ENCODE peak calls at places on chromosome 22, in nine cellular contexts. One of them, this sample, is unnamed.

GRCh38 chr22:27215826-27216320 is 558.5 kb downstream of the MIAT start:
- DNase-seq in GDM1: no peak
- DNase-seq in endothelial cell: no peak
- DNase-seq in stimulated activated CD4-positive, alpha-beta T cell treated with anti-CD3 and anti-CD28 coated beads, TNF-alpha, amount 100 ng/mL, for 4 hours: no peak
- DNase-seq in AG04450: no peak
- DNase-seq in NCI-H748 treated with DMSO at 0.1 percent for 48 hours: no peak
- DNase-seq in brain microvascular endothelial cell: no peak
- DNase-seq in NCI-H69: no peak
- DNase-seq in astrocyte: peak
- DNase-seq in this sample: no peak

GRCh38 chr22:36398602-36399472 is 11.1 kb upstream of the MYH9 start:
- DNase-seq in GDM1: no peak
- DNase-seq in endothelial cell: no peak
- DNase-seq in stimulated activated CD4-positive, alpha-beta T cell treated with anti-CD3 and anti-CD28 coated beads, TNF-alpha, amount 100 ng/mL, for 4 hours: no peak
- DNase-seq in AG04450: no peak
- DNase-seq in NCI-H748 treated with DMSO at 0.1 percent for 48 hours: no peak
- DNase-seq in brain microvascular endothelial cell: peak
- DNase-seq in NCI-H69: no peak
- DNase-seq in astrocyte: peak
- DNase-seq in this sample: no peak

GRCh38 chr22:19448739-19449421 is 1.4 kb upstream of the C22orf39 start:
- DNase-seq in GDM1: no peak
- DNase-seq in endothelial cell: no peak
- DNase-seq in stimulated activated CD4-positive, alpha-beta T cell treated with anti-CD3 and anti-CD28 coated beads, TNF-alpha, amount 100 ng/mL, for 4 hours: no peak
- DNase-seq in AG04450: no peak
- DNase-seq in NCI-H748 treated with DMSO at 0.1 percent for 48 hours: no peak
- DNase-seq in brain microvascular endothelial cell: no peak
- DNase-seq in NCI-H69: no peak
- DNase-seq in astrocyte: no peak
- DNase-seq in this sample: no peak

GRCh38 chr22:21980547-21980946 is 2.0 kb downstream of the TOP3B start:
- DNase-seq in GDM1: no peak
- DNase-seq in endothelial cell: no peak
- DNase-seq in stimulated activated CD4-positive, alpha-beta T cell treated with anti-CD3 and anti-CD28 coated beads, TNF-alpha, amount 100 ng/mL, for 4 hours: no peak
- DNase-seq in AG04450: no peak
- DNase-seq in NCI-H748 treated with DMSO at 0.1 percent for 48 hours: no peak
- DNase-seq in brain microvascular endothelial cell: no peak
- DNase-seq in NCI-H69: no peak
- DNase-seq in astrocyte: no peak
- DNase-seq in this sample: no peak

GRCh38 chr22:39990688-39991087 is 4.1 kb upstream of the FAM83F start:
- DNase-seq in GDM1: no peak
- DNase-seq in endothelial cell: no peak
- DNase-seq in stimulated activated CD4-positive, alpha-beta T cell treated with anti-CD3 and anti-CD28 coated beads, TNF-alpha, amount 100 ng/mL, for 4 hours: no peak
- DNase-seq in AG04450: no peak
- DNase-seq in NCI-H748 treated with DMSO at 0.1 percent for 48 hours: no peak
- DNase-seq in brain microvascular endothelial cell: no peak
- DNase-seq in NCI-H69: no peak
- DNase-seq in astrocyte: no peak
- DNase-seq in this sample: no peak

GRCh38 chr22:49561338-49561737 is 266.3 kb downstream of the BRD1 start:
- DNase-seq in GDM1: no peak
- DNase-seq in endothelial cell: no peak
- DNase-seq in stimulated activated CD4-positive, alpha-beta T cell treated with anti-CD3 and anti-CD28 coated beads, TNF-alpha, amount 100 ng/mL, for 4 hours: no peak
- DNase-seq in AG04450: no peak
- DNase-seq in NCI-H748 treated with DMSO at 0.1 percent for 48 hours: no peak
- DNase-seq in brain microvascular endothelial cell: no peak
- DNase-seq in NCI-H69: no peak
- DNase-seq in astrocyte: no peak
- DNase-seq in this sample: no peak

GRCh38 chr22:45518580-45518991 is 15.9 kb downstream of the FBLN1 start:
- DNase-seq in GDM1: no peak
- DNase-seq in endothelial cell: no peak
- DNase-seq in stimulated activated CD4-positive, alpha-beta T cell treated with anti-CD3 and anti-CD28 coated beads, TNF-alpha, amount 100 ng/mL, for 4 hours: no peak
- DNase-seq in AG04450: no peak
- DNase-seq in NCI-H748 treated with DMSO at 0.1 percent for 48 hours: no peak
- DNase-seq in brain microvascular endothelial cell: no peak
- DNase-seq in NCI-H69: no peak
- DNase-seq in astrocyte: peak
- DNase-seq in this sample: no peak

GRCh38 chr22:47618180-47618579 is 855.7 kb downstream of the TBC1D22A start:
- DNase-seq in GDM1: no peak
- DNase-seq in endothelial cell: no peak
- DNase-seq in stimulated activated CD4-positive, alpha-beta T cell treated with anti-CD3 and anti-CD28 coated beads, TNF-alpha, amount 100 ng/mL, for 4 hours: no peak
- DNase-seq in AG04450: no peak
- DNase-seq in NCI-H748 treated with DMSO at 0.1 percent for 48 hours: no peak
- DNase-seq in brain microvascular endothelial cell: no peak
- DNase-seq in NCI-H69: peak
- DNase-seq in astrocyte: no peak
- DNase-seq in this sample: no peak

GRCh38 chr22:42959472-42960145 is 55.3 kb downstream of the PACSIN2 start:
- DNase-seq in GDM1: peak
- DNase-seq in endothelial cell: peak
- DNase-seq in stimulated activated CD4-positive, alpha-beta T cell treated with anti-CD3 and anti-CD28 coated beads, TNF-alpha, amount 100 ng/mL, for 4 hours: no peak
- DNase-seq in AG04450: peak
- DNase-seq in NCI-H748 treated with DMSO at 0.1 percent for 48 hours: no peak
- DNase-seq in brain microvascular endothelial cell: peak
- DNase-seq in NCI-H69: peak
- DNase-seq in astrocyte: peak
- DNase-seq in this sample: peak

GRCh38 chr22:44108806-44109385 is 71.8 kb upstream of the PARVG start:
- DNase-seq in GDM1: no peak
- DNase-seq in endothelial cell: no peak
- DNase-seq in stimulated activated CD4-positive, alpha-beta T cell treated with anti-CD3 and anti-CD28 coated beads, TNF-alpha, amount 100 ng/mL, for 4 hours: no peak
- DNase-seq in AG04450: no peak
- DNase-seq in NCI-H748 treated with DMSO at 0.1 percent for 48 hours: no peak
- DNase-seq in brain microvascular endothelial cell: no peak
- DNase-seq in NCI-H69: no peak
- DNase-seq in astrocyte: no peak
- DNase-seq in this sample: no peak

GRCh38 chr22:49011769-49012598 is 815.7 kb downstream of the BRD1 start:
- DNase-seq in GDM1: no peak
- DNase-seq in endothelial cell: no peak
- DNase-seq in stimulated activated CD4-positive, alpha-beta T cell treated with anti-CD3 and anti-CD28 coated beads, TNF-alpha, amount 100 ng/mL, for 4 hours: no peak
- DNase-seq in AG04450: no peak
- DNase-seq in NCI-H748 treated with DMSO at 0.1 percent for 48 hours: no peak
- DNase-seq in brain microvascular endothelial cell: no peak
- DNase-seq in NCI-H69: no peak
- DNase-seq in astrocyte: no peak
- DNase-seq in this sample: no peak

GRCh38 chr22:19822301-19823117 is 32.2 kb downstream of the GNB1L start:
- DNase-seq in GDM1: no peak
- DNase-seq in endothelial cell: peak
- DNase-seq in stimulated activated CD4-positive, alpha-beta T cell treated with anti-CD3 and anti-CD28 coated beads, TNF-alpha, amount 100 ng/mL, for 4 hours: no peak
- DNase-seq in AG04450: no peak
- DNase-seq in NCI-H748 treated with DMSO at 0.1 percent for 48 hours: no peak
- DNase-seq in brain microvascular endothelial cell: no peak
- DNase-seq in NCI-H69: no peak
- DNase-seq in astrocyte: no peak
- DNase-seq in this sample: no peak

GRCh38 chr22:38415046-38415445 is 40.0 kb downstream of the KCNJ4 start:
- DNase-seq in GDM1: no peak
- DNase-seq in endothelial cell: no peak
- DNase-seq in stimulated activated CD4-positive, alpha-beta T cell treated with anti-CD3 and anti-CD28 coated beads, TNF-alpha, amount 100 ng/mL, for 4 hours: no peak
- DNase-seq in AG04450: no peak
- DNase-seq in NCI-H748 treated with DMSO at 0.1 percent for 48 hours: no peak
- DNase-seq in brain microvascular endothelial cell: no peak
- DNase-seq in NCI-H69: no peak
- DNase-seq in astrocyte: no peak
- DNase-seq in this sample: no peak

GRCh38 chr22:36562261-36562835 is 33.4 kb upstream of the EIF3D start:
- DNase-seq in GDM1: no peak
- DNase-seq in endothelial cell: no peak
- DNase-seq in stimulated activated CD4-positive, alpha-beta T cell treated with anti-CD3 and anti-CD28 coated beads, TNF-alpha, amount 100 ng/mL, for 4 hours: no peak
- DNase-seq in AG04450: no peak
- DNase-seq in NCI-H748 treated with DMSO at 0.1 percent for 48 hours: no peak
- DNase-seq in brain microvascular endothelial cell: peak
- DNase-seq in NCI-H69: no peak
- DNase-seq in astrocyte: peak
- DNase-seq in this sample: no peak

GRCh38 chr22:27980424-27981148 is 61.5 kb upstream of the PITPNB start:
- DNase-seq in GDM1: no peak
- DNase-seq in endothelial cell: no peak
- DNase-seq in stimulated activated CD4-positive, alpha-beta T cell treated with anti-CD3 and anti-CD28 coated beads, TNF-alpha, amount 100 ng/mL, for 4 hours: no peak
- DNase-seq in AG04450: no peak
- DNase-seq in NCI-H748 treated with DMSO at 0.1 percent for 48 hours: no peak
- DNase-seq in brain microvascular endothelial cell: no peak
- DNase-seq in NCI-H69: peak
- DNase-seq in astrocyte: no peak
- DNase-seq in this sample: no peak

GRCh38 chr22:27378343-27378800 is 423.2 kb downstream of the MN1 start:
- DNase-seq in GDM1: no peak
- DNase-seq in endothelial cell: no peak
- DNase-seq in stimulated activated CD4-positive, alpha-beta T cell treated with anti-CD3 and anti-CD28 coated beads, TNF-alpha, amount 100 ng/mL, for 4 hours: no peak
- DNase-seq in AG04450: no peak
- DNase-seq in NCI-H748 treated with DMSO at 0.1 percent for 48 hours: no peak
- DNase-seq in brain microvascular endothelial cell: peak
- DNase-seq in NCI-H69: peak
- DNase-seq in astrocyte: no peak
- DNase-seq in this sample: no peak

GRCh38 chr22:28917747-28918543 is 34.6 kb downstream of the ZNRF3 start:
- DNase-seq in GDM1: peak
- DNase-seq in endothelial cell: peak
- DNase-seq in stimulated activated CD4-positive, alpha-beta T cell treated with anti-CD3 and anti-CD28 coated beads, TNF-alpha, amount 100 ng/mL, for 4 hours: no peak
- DNase-seq in AG04450: no peak
- DNase-seq in NCI-H748 treated with DMSO at 0.1 percent for 48 hours: no peak
- DNase-seq in brain microvascular endothelial cell: no peak
- DNase-seq in NCI-H69: peak
- DNase-seq in astrocyte: peak
- DNase-seq in this sample: no peak

GRCh38 chr22:38172489-38173155 is 9.0 kb downstream of the PLA2G6 start:
- DNase-seq in GDM1: peak
- DNase-seq in endothelial cell: peak
- DNase-seq in stimulated activated CD4-positive, alpha-beta T cell treated with anti-CD3 and anti-CD28 coated beads, TNF-alpha, amount 100 ng/mL, for 4 hours: peak
- DNase-seq in AG04450: no peak
- DNase-seq in NCI-H748 treated with DMSO at 0.1 percent for 48 hours: no peak
- DNase-seq in brain microvascular endothelial cell: peak
- DNase-seq in NCI-H69: peak
- DNase-seq in astrocyte: peak
- DNase-seq in this sample: peak

GRCh38 chr22:38704568-38705234 is 1.0 kb upstream of the GTPBP1 start:
- DNase-seq in GDM1: no peak
- DNase-seq in endothelial cell: no peak
- DNase-seq in stimulated activated CD4-positive, alpha-beta T cell treated with anti-CD3 and anti-CD28 coated beads, TNF-alpha, amount 100 ng/mL, for 4 hours: no peak
- DNase-seq in AG04450: no peak
- DNase-seq in NCI-H748 treated with DMSO at 0.1 percent for 48 hours: no peak
- DNase-seq in brain microvascular endothelial cell: no peak
- DNase-seq in NCI-H69: peak
- DNase-seq in astrocyte: no peak
- DNase-seq in this sample: no peak

GRCh38 chr22:22166941-22167713 is 77.5 kb upstream of the VPREB1 start:
- DNase-seq in GDM1: no peak
- DNase-seq in endothelial cell: no peak
- DNase-seq in stimulated activated CD4-positive, alpha-beta T cell treated with anti-CD3 and anti-CD28 coated beads, TNF-alpha, amount 100 ng/mL, for 4 hours: no peak
- DNase-seq in AG04450: no peak
- DNase-seq in NCI-H748 treated with DMSO at 0.1 percent for 48 hours: no peak
- DNase-seq in brain microvascular endothelial cell: no peak
- DNase-seq in NCI-H69: no peak
- DNase-seq in astrocyte: no peak
- DNase-seq in this sample: no peak

GRCh38 chr22:17331690-17332089 is 37.6 kb upstream of the CECR2 start:
- DNase-seq in GDM1: no peak
- DNase-seq in endothelial cell: no peak
- DNase-seq in stimulated activated CD4-positive, alpha-beta T cell treated with anti-CD3 and anti-CD28 coated beads, TNF-alpha, amount 100 ng/mL, for 4 hours: no peak
- DNase-seq in AG04450: no peak
- DNase-seq in NCI-H748 treated with DMSO at 0.1 percent for 48 hours: no peak
- DNase-seq in brain microvascular endothelial cell: no peak
- DNase-seq in NCI-H69: no peak
- DNase-seq in astrocyte: no peak
- DNase-seq in this sample: no peak

GRCh38 chr22:33274214-33274828 is 216.1 kb upstream of the SYN3 start:
- DNase-seq in GDM1: no peak
- DNase-seq in endothelial cell: peak
- DNase-seq in stimulated activated CD4-positive, alpha-beta T cell treated with anti-CD3 and anti-CD28 coated beads, TNF-alpha, amount 100 ng/mL, for 4 hours: no peak
- DNase-seq in AG04450: no peak
- DNase-seq in NCI-H748 treated with DMSO at 0.1 percent for 48 hours: no peak
- DNase-seq in brain microvascular endothelial cell: no peak
- DNase-seq in NCI-H69: peak
- DNase-seq in astrocyte: no peak
- DNase-seq in this sample: peak

GRCh38 chr22:27394806-27395404 is 406.7 kb downstream of the MN1 start:
- DNase-seq in GDM1: no peak
- DNase-seq in endothelial cell: no peak
- DNase-seq in stimulated activated CD4-positive, alpha-beta T cell treated with anti-CD3 and anti-CD28 coated beads, TNF-alpha, amount 100 ng/mL, for 4 hours: no peak
- DNase-seq in AG04450: no peak
- DNase-seq in NCI-H748 treated with DMSO at 0.1 percent for 48 hours: no peak
- DNase-seq in brain microvascular endothelial cell: no peak
- DNase-seq in NCI-H69: no peak
- DNase-seq in astrocyte: no peak
- DNase-seq in this sample: no peak

GRCh38 chr22:37211853-37212173 is 464 bp downstream of the SSTR3 start:
- DNase-seq in GDM1: no peak
- DNase-seq in endothelial cell: no peak
- DNase-seq in stimulated activated CD4-positive, alpha-beta T cell treated with anti-CD3 and anti-CD28 coated beads, TNF-alpha, amount 100 ng/mL, for 4 hours: no peak
- DNase-seq in AG04450: no peak
- DNase-seq in NCI-H748 treated with DMSO at 0.1 percent for 48 hours: no peak
- DNase-seq in brain microvascular endothelial cell: no peak
- DNase-seq in NCI-H69: no peak
- DNase-seq in astrocyte: no peak
- DNase-seq in this sample: no peak